ENCODE peak calls at places on chromosomes 12 and 14, in nine cellular contexts. Y is GM13977, Z is mesothelial cell of epicardium, E is RWPE1, I is HFFc6, G is BE2C, N is AG10803, Q is fibroblast of pulmonary artery, R is MM.1S. P is an unnamed sample.

GRCh38 chr12:109931143-109931542 is 31.1 kb downstream of the TCHP start:
- DNase-seq in Y (no peak), Z (no peak), E (no peak), I (no peak), G (no peak), N (no peak), Q (no peak), R (no peak), P (no peak)

GRCh38 chr12:69792533-69792932 is 32.5 kb upstream of the MYRFL start:
- DNase-seq in Y (no peak), Z (no peak), E (no peak), I (no peak), G (no peak), N (no peak), Q (no peak), R (no peak), P (no peak)

GRCh38 chr14:89618821-89619551 is 202.0 kb upstream of the FOXN3 start:
- DNase-seq in Y (peak), Z (peak), E (peak), I (peak), G (peak), N (peak), Q (peak), R (peak), P (peak)

GRCh38 chr12:120257041-120257821 is 8.3 kb downstream of the PXN start:
- DNase-seq in Y (no peak), Z (peak), E (peak), I (peak), G (peak), N (peak), Q (peak), R (no peak), P (peak)

GRCh38 chr14:76261371-76261811 is 109.7 kb downstream of the GPATCH2L start:
- DNase-seq in Y (no peak), Z (no peak), E (no peak), I (no peak), G (no peak), N (peak), Q (peak), R (no peak), P (peak)

GRCh38 chr12:4089147-4089606 is 184.4 kb upstream of the CCND2 start:
- DNase-seq in Y (no peak), Z (no peak), E (no peak), I (no peak), G (no peak), N (no peak), Q (no peak), R (no peak), P (no peak)

GRCh38 chr12:56565510-56566101 is 44.0 kb downstream of the RBMS2 start:
- DNase-seq in Y (peak), Z (peak), E (no peak), I (peak), G (no peak), N (peak), Q (peak), R (no peak), P (no peak)

GRCh38 chr12:82673698-82674097 is 13.0 kb upstream of the TMTC2 start:
- DNase-seq in Y (no peak), Z (no peak), E (no peak), I (no peak), G (no peak), N (no peak), Q (no peak), R (no peak), P (no peak)

GRCh38 chr12:120170631-120171030 is 23.9 kb downstream of the GCN1 start:
- DNase-seq in Y (no peak), Z (no peak), E (no peak), I (no peak), G (no peak), N (no peak), Q (no peak), R (no peak), P (no peak)

GRCh38 chr14:51846631-51847488 is 13.6 kb upstream of the GNG2 start:
- DNase-seq in Y (peak), Z (no peak), E (no peak), I (no peak), G (no peak), N (peak), Q (peak), R (peak), P (peak)

GRCh38 chr12:6376079-6376941 is 947 bp upstream of the SCNN1A start:
- DNase-seq in Y (no peak), Z (no peak), E (peak), I (peak), G (no peak), N (peak), Q (peak), R (no peak), P (no peak)

GRCh38 chr12:6942331-6942665 is 1.3 kb upstream of the RNU7-1 start:
- DNase-seq in Y (no peak), Z (no peak), E (no peak), I (no peak), G (no peak), N (peak), Q (no peak), R (no peak), P (no peak)

GRCh38 chr12:54932691-54933090 is 51.9 kb downstream of the TESPA1 start:
- DNase-seq in Y (no peak), Z (no peak), E (no peak), I (no peak), G (peak), N (no peak), Q (peak), R (no peak), P (no peak)

GRCh38 chr12:71662861-71663560 is 637 bp downstream of the ZFC3H1 start:
- DNase-seq in Y (peak), Z (peak), E (peak), I (peak), G (peak), N (peak), Q (peak), R (peak), P (peak)

GRCh38 chr12:107779077-107779840 is 4.8 kb downstream of the ASCL4 start:
- DNase-seq in Y (peak), Z (no peak), E (no peak), I (no peak), G (no peak), N (no peak), Q (no peak), R (peak), P (no peak)

GRCh38 chr12:107774349-107775029 is at the start of gene ASCL4:
- DNase-seq in Y (no peak), Z (no peak), E (no peak), I (no peak), G (no peak), N (no peak), Q (no peak), R (no peak), P (no peak)

GRCh38 chr12:107778383-107779015 is 4.0 kb downstream of the ASCL4 start:
- DNase-seq in Y (no peak), Z (no peak), E (no peak), I (no peak), G (no peak), N (no peak), Q (no peak), R (no peak), P (no peak)

GRCh38 chr12:107776171-107776570 is 1.7 kb downstream of the ASCL4 start:
- DNase-seq in Y (no peak), Z (no peak), E (no peak), I (no peak), G (no peak), N (no peak), Q (no peak), R (no peak), P (no peak)

GRCh38 chr12:107775093-107775721 is 703 bp downstream of the ASCL4 start:
- DNase-seq in Y (peak), Z (peak), E (no peak), I (no peak), G (peak), N (no peak), Q (no peak), R (no peak), P (no peak)
- TF ChIP-seq CTCF in Y (no peak), Z (no peak), E (no peak), I (no peak), G (no peak), N (no peak), Q (no peak), R (no peak), P (no peak)

DNA sequence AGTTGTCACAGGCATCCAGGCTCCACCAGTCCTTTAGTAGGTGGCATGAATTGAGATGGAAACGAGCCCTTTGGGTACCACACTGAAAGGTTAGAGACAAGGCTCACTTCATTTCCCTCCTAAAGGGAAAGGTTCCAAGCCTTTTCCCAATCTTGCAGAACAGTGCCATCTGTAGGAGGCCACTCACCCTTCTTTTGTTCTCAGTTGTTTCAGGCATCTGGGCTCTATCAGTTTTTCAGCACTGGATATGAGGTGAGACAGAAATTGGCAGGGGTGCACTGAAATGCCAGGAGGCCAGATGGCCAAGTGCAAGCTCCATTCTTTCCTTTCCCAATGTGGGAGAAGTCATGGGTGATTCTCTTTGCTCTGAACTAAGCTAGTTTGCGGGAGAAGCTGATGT is 15.2 kb downstream of the FBXO33 start:
- DNase-seq in Y (no peak), Z (no peak), E (no peak), I (peak), G (peak), N (peak), Q (peak), R (no peak), P (no peak)
- TF ChIP-seq CTCF in Y (no peak), Z (no peak), E (no peak), I (peak), G (peak), N (peak), Q (peak), R (peak), P (no peak)

DNA sequence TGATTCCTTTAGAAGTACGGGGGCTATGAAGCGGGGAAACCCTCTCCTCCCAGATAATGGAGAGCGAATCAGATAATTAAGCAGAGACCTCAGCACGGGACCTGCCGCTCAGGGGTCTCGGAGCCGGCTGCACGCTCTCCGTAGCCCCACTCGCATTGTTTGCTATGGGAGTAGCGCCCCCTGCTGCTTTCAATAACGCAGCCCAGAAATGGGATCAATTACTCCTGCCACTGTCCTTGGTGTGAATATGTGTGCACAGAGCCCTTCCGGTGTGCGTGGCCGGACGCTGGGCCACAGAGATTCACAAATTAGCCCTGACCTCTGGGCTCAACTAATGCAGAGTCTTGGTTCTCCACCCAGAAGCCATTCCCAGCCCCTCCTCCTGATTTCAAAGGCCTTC is 76.4 kb upstream of the TMEM132C start:
- DNase-seq in Y (no peak), Z (peak), E (no peak), I (no peak), G (peak), N (no peak), Q (no peak), R (no peak), P (no peak)
- TF ChIP-seq CTCF in Y (peak), Z (peak), E (no peak), I (no peak), G (peak), N (no peak), Q (no peak), R (no peak), P (no peak)

DNA sequence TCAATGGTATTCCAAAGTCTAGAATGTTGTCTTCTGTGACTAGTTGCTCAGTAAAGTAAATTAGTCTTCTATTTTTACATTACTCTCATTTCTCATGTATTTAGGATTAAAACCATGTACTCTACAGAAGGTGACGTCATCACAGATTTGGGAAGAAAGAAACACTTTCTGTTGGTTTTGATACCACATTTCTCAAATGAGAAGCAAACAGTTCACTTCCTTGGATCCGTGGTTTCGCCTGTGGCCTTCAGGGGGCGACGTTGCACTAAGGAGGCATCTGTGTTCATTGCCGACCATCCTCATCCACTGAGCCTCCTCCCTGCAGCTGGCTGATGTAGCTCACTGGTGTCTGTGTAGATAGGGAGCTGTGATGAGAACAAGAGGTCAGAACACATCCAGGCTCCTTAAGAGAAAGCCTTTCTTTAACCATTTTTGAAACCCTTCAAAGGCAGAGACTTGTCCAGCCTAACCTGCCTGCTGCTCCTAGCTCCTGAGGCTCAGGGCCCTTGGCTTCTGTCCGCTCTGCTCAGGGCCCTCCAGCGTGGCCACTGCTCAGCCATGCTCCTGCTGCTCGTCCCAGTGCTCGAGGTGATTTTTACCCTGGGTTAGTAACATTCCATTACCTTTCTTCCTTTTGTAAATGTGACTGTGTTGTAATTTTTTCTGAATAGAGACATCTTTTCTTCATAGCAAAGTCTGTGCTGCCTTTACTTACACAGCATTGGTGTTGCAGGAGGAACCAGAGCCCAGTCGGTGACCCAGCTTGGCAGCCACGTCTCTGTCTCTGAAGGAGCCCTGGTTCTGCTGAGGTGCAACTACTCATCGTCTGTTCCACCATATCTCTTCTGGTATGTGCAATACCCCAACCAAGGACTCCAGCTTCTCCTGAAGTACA is 220.6 kb upstream of the OR4E1 start:
- DNase-seq in Y (no peak), Z (no peak), E (no peak), I (no peak), G (peak), N (no peak), Q (no peak), R (peak), P (no peak)
- TF ChIP-seq CTCF in Y (peak), Z (no peak), E (no peak), I (no peak), G (peak), N (no peak), Q (peak), R (peak), P (peak)

DNA sequence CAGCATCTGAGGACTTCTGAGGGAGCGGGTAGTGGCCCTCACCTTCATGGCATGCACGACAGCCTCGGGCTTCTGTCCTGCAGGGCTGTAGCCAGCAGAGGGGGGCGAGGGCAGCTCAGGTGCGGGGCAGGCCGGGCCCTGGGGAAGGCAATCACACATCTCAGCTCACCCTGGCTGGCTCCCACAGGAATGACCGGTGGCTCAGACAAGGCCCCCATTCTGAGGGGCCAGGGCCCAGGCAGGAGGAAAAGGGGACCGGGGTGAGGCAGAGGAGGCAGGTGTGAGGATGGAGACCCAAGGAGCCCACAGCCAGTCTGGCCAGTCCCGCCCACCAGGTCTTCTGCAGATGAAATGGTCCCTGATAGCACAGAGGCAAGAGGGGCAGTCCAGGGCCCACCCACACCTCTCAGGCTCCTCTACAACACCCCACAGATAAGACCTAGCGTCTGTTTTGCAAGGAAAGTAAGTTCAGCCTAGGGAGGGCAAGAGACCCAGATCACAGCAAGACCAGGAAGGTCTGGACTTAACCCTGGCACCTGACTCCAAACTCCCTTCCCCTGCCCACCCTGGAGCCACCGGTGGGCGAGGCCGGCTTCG is 35.9 kb downstream of the CCNK start:
- DNase-seq in Y (no peak), Z (no peak), E (no peak), I (no peak), G (peak), N (no peak), Q (no peak), R (no peak), P (no peak)
- TF ChIP-seq CTCF in Y (no peak), Z (no peak), E (no peak), I (no peak), G (no peak), N (no peak), Q (no peak), R (no peak), P (no peak)

GRCh38 chr12:123939716-123940626 is 32.7 kb downstream of the CCDC92 start:
- DNase-seq in Y (no peak), Z (no peak), E (no peak), I (no peak), G (no peak), N (no peak), Q (no peak), R (no peak), P (no peak)

GRCh38 chr12:123940627-123940966 is 32.0 kb downstream of the CCDC92 start:
- DNase-seq in Y (no peak), Z (no peak), E (no peak), I (no peak), G (no peak), N (no peak), Q (no peak), R (no peak), P (no peak)

GRCh38 chr12:123936956-123937706 is 35.5 kb downstream of the CCDC92 start:
- DNase-seq in Y (no peak), Z (no peak), E (no peak), I (no peak), G (no peak), N (no peak), Q (no peak), R (no peak), P (no peak)

GRCh38 chr12:123937707-123938600 is 34.7 kb downstream of the CCDC92 start:
- DNase-seq in Y (peak), Z (no peak), E (no peak), I (no peak), G (no peak), N (peak), Q (no peak), R (peak), P (no peak)

DNA sequence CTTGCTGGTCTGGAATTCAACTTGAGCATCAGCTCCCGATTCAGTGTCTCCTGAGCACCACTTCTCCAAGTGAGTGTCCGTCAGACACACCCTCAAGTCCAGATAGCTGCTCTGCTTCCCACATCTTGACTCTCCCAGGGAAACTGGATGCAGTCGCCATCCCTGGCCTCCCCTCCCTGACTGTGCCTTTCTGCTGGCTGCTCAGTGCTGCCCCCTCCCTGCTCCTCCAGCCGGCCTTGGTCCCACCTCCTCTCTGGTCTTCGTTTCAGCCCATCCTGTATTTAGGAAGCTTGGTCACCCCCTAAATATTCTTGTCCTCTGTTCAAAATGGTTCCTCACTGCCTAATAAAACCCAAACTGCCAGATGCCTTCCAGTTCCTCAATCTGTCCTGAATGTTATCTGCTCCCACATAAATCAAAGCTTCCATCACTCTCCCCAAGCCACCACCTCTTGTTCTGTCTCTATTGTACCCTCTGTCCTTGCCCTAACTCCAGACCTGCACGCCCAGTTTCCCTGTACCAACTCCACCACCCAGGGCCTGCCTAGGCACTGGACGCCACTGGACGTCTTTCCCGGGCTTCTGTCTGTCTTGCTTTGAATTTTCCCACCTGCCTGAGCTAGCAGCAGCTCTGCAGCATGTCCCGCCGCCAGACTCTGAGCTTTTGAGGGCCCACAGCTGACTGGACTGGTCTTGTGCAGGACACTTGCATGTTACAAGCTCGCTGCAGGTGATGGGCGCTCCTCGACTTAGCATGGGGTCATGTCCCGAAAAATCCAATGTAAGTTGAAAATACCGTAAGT is 33.8 kb downstream of the CCDC92 start:
- DNase-seq in Y (no peak), Z (no peak), E (no peak), I (no peak), G (peak), N (no peak), Q (no peak), R (no peak), P (no peak)
- TF ChIP-seq CTCF in Y (peak), Z (no peak), E (no peak), I (peak), G (peak), N (peak), Q (peak), R (peak), P (peak)

GRCh38 chr12:79690606-79691298 is at the start of gene PAWR:
- DNase-seq in Y (peak), Z (peak), E (peak), I (peak), G (peak), N (peak), Q (peak), R (peak), P (peak)
- TF ChIP-seq CTCF in Y (peak), Z (no peak), E (peak), I (no peak), G (no peak), N (peak), Q (no peak), R (peak), P (peak)

P was measured in osteocyte.